ENCODE peak calls at places on chromosomes 3 and 15, in six cellular contexts. One of them, this sample, is unnamed.

GRCh38 chr3:4721511-4721911 is 228.4 kb downstream of the ITPR1 start:
- DNase-seq in DMS53: no peak
- DNase-seq in fibroblast of gingiva: peak
- DNase-seq in GM20000: no peak
- DNase-seq in activated naive CD8-positive, alpha-beta T cell treated with anti-CD3 and anti-CD28 coated beads, Interleukin-2, amount 50 U/mL, for 24 hours: no peak
- DNase-seq in cardiac muscle cell: peak
- DNase-seq in this sample: no peak

GRCh38 chr3:197847866-197848401 is 56.9 kb downstream of the LRCH3 start:
- DNase-seq in cardiac muscle cell: no peak
- DNase-seq in activated naive CD8-positive, alpha-beta T cell treated with anti-CD3 and anti-CD28 coated beads, Interleukin-2, amount 50 U/mL, for 24 hours: no peak
- DNase-seq in DMS53: peak
- DNase-seq in fibroblast of gingiva: no peak
- DNase-seq in GM20000: peak
- DNase-seq in this sample: peak

GRCh38 chr3:194323785-194324735 is 27.1 kb downstream of the CPN2 start:
- DNase-seq in DMS53: no peak
- DNase-seq in cardiac muscle cell: peak
- DNase-seq in activated naive CD8-positive, alpha-beta T cell treated with anti-CD3 and anti-CD28 coated beads, Interleukin-2, amount 50 U/mL, for 24 hours: peak
- DNase-seq in GM20000: peak
- DNase-seq in fibroblast of gingiva: peak
- DNase-seq in this sample: no peak

GRCh38 chr3:14204605-14205284 is 26.1 kb downstream of the LSM3 start:
- DNase-seq in cardiac muscle cell: peak
- DNase-seq in GM20000: no peak
- DNase-seq in DMS53: no peak
- DNase-seq in activated naive CD8-positive, alpha-beta T cell treated with anti-CD3 and anti-CD28 coated beads, Interleukin-2, amount 50 U/mL, for 24 hours: no peak
- DNase-seq in fibroblast of gingiva: no peak
- DNase-seq in this sample: no peak

GRCh38 chr3:3739345-3740060 is 59.7 kb upstream of the LRRN1 start:
- DNase-seq in fibroblast of gingiva: no peak
- DNase-seq in activated naive CD8-positive, alpha-beta T cell treated with anti-CD3 and anti-CD28 coated beads, Interleukin-2, amount 50 U/mL, for 24 hours: no peak
- DNase-seq in cardiac muscle cell: no peak
- DNase-seq in GM20000: no peak
- DNase-seq in DMS53: no peak
- DNase-seq in this sample: no peak

GRCh38 chr3:13504161-13504831 is 24.2 kb downstream of the HDAC11 start:
- DNase-seq in activated naive CD8-positive, alpha-beta T cell treated with anti-CD3 and anti-CD28 coated beads, Interleukin-2, amount 50 U/mL, for 24 hours: no peak
- DNase-seq in fibroblast of gingiva: no peak
- DNase-seq in cardiac muscle cell: no peak
- DNase-seq in DMS53: no peak
- DNase-seq in GM20000: no peak
- DNase-seq in this sample: no peak

GRCh38 chr3:46930945-46931403 is 45.6 kb downstream of the CCDC12 start:
- DNase-seq in fibroblast of gingiva: peak
- DNase-seq in DMS53: no peak
- DNase-seq in activated naive CD8-positive, alpha-beta T cell treated with anti-CD3 and anti-CD28 coated beads, Interleukin-2, amount 50 U/mL, for 24 hours: no peak
- DNase-seq in GM20000: no peak
- DNase-seq in cardiac muscle cell: no peak
- DNase-seq in this sample: no peak

GRCh38 chr15:92638291-92638708 is 17.3 kb downstream of the FAM174B start:
- DNase-seq in fibroblast of gingiva: no peak
- DNase-seq in cardiac muscle cell: no peak
- DNase-seq in GM20000: no peak
- DNase-seq in DMS53: peak
- DNase-seq in activated naive CD8-positive, alpha-beta T cell treated with anti-CD3 and anti-CD28 coated beads, Interleukin-2, amount 50 U/mL, for 24 hours: no peak
- DNase-seq in this sample: no peak

GRCh38 chr3:100107227-100107626 is 7.1 kb downstream of the FILIP1L start:
- DNase-seq in fibroblast of gingiva: no peak
- DNase-seq in GM20000: no peak
- DNase-seq in DMS53: no peak
- DNase-seq in cardiac muscle cell: no peak
- DNase-seq in activated naive CD8-positive, alpha-beta T cell treated with anti-CD3 and anti-CD28 coated beads, Interleukin-2, amount 50 U/mL, for 24 hours: no peak
- DNase-seq in this sample: no peak

GRCh38 chr3:105728913-105729312 is 139.9 kb downstream of the CBLB start:
- DNase-seq in fibroblast of gingiva: no peak
- DNase-seq in activated naive CD8-positive, alpha-beta T cell treated with anti-CD3 and anti-CD28 coated beads, Interleukin-2, amount 50 U/mL, for 24 hours: no peak
- DNase-seq in DMS53: no peak
- DNase-seq in GM20000: no peak
- DNase-seq in cardiac muscle cell: no peak
- DNase-seq in this sample: no peak

GRCh38 chr3:188673509-188674239 is 498.1 kb upstream of the TPRG1 start:
- DNase-seq in cardiac muscle cell: peak
- DNase-seq in activated naive CD8-positive, alpha-beta T cell treated with anti-CD3 and anti-CD28 coated beads, Interleukin-2, amount 50 U/mL, for 24 hours: no peak
- DNase-seq in DMS53: no peak
- DNase-seq in GM20000: no peak
- DNase-seq in fibroblast of gingiva: peak
- DNase-seq in this sample: no peak

GRCh38 chr3:171860830-171861535 is 17.8 kb downstream of the TMEM212 start:
- DNase-seq in DMS53: no peak
- DNase-seq in fibroblast of gingiva: peak
- DNase-seq in cardiac muscle cell: peak
- DNase-seq in GM20000: no peak
- DNase-seq in activated naive CD8-positive, alpha-beta T cell treated with anti-CD3 and anti-CD28 coated beads, Interleukin-2, amount 50 U/mL, for 24 hours: no peak
- DNase-seq in this sample: no peak

GRCh38 chr3:30193625-30194044 is 412.8 kb upstream of the TGFBR2 start:
- DNase-seq in cardiac muscle cell: no peak
- DNase-seq in DMS53: peak
- DNase-seq in fibroblast of gingiva: no peak
- DNase-seq in GM20000: no peak
- DNase-seq in activated naive CD8-positive, alpha-beta T cell treated with anti-CD3 and anti-CD28 coated beads, Interleukin-2, amount 50 U/mL, for 24 hours: no peak
- DNase-seq in this sample: no peak

GRCh38 chr15:53586815-53587214 is 172.6 kb downstream of the WDR72 start:
- DNase-seq in cardiac muscle cell: no peak
- DNase-seq in GM20000: peak
- DNase-seq in activated naive CD8-positive, alpha-beta T cell treated with anti-CD3 and anti-CD28 coated beads, Interleukin-2, amount 50 U/mL, for 24 hours: peak
- DNase-seq in fibroblast of gingiva: no peak
- DNase-seq in DMS53: peak
- DNase-seq in this sample: peak

GRCh38 chr3:171810278-171811058 is at the start of gene PLD1:
- DNase-seq in cardiac muscle cell: peak
- DNase-seq in activated naive CD8-positive, alpha-beta T cell treated with anti-CD3 and anti-CD28 coated beads, Interleukin-2, amount 50 U/mL, for 24 hours: peak
- DNase-seq in fibroblast of gingiva: peak
- DNase-seq in GM20000: peak
- DNase-seq in DMS53: peak
- DNase-seq in this sample: peak

GRCh38 chr3:118636841-118637240 is 397.8 kb downstream of the IGSF11 start:
- DNase-seq in cardiac muscle cell: no peak
- DNase-seq in DMS53: peak
- DNase-seq in activated naive CD8-positive, alpha-beta T cell treated with anti-CD3 and anti-CD28 coated beads, Interleukin-2, amount 50 U/mL, for 24 hours: no peak
- DNase-seq in GM20000: no peak
- DNase-seq in fibroblast of gingiva: no peak
- DNase-seq in this sample: no peak

This sample was measured in GM19239.